ENCODE peak calls at places on chromosomes 16 and 17, in seven cellular contexts. One of them, this sample, is unnamed.

GRCh38 chr16:9258423-9259051 is 167.1 kb downstream of the HAPSTR1 start:
- DNase-seq in Caki2: peak; percentile 15
- DNase-seq in activated CD4-positive, alpha-beta T cell treated with anti-CD3 and anti-CD28 coated beads for 24 hours: peak; percentile 16
- DNase-seq in head of caudate nucleus: peak; percentile 62
- DNase-seq in stimulated activated CD4-positive, alpha-beta T cell treated with anti-CD3 and anti-CD28 coated beads, Interleukin-1b, Interleukin-23, amount 100 ng/mL, for 24 hours: no peak
- DNase-seq in WTC11: peak; percentile 75
- DNase-seq in dermis microvascular lymphatic vessel endothelial cell: no peak
- DNase-seq in this sample: peak; percentile 64

GRCh38 chr16:67071476-67072048 is 38.2 kb upstream of the PHAF1 start:
- DNase-seq in stimulated activated CD4-positive, alpha-beta T cell treated with anti-CD3 and anti-CD28 coated beads, Interleukin-1b, Interleukin-23, amount 100 ng/mL, for 24 hours: no peak
- DNase-seq in activated CD4-positive, alpha-beta T cell treated with anti-CD3 and anti-CD28 coated beads for 24 hours: no peak
- DNase-seq in head of caudate nucleus: no peak
- DNase-seq in WTC11: no peak
- DNase-seq in dermis microvascular lymphatic vessel endothelial cell: no peak
- DNase-seq in Caki2: no peak
- DNase-seq in this sample: no peak

GRCh38 chr17:73969956-73970355 is 233.5 kb upstream of the RPL38 start:
- DNase-seq in Caki2: no peak
- DNase-seq in stimulated activated CD4-positive, alpha-beta T cell treated with anti-CD3 and anti-CD28 coated beads, Interleukin-1b, Interleukin-23, amount 100 ng/mL, for 24 hours: no peak
- DNase-seq in head of caudate nucleus: peak; percentile 40
- DNase-seq in WTC11: no peak
- DNase-seq in activated CD4-positive, alpha-beta T cell treated with anti-CD3 and anti-CD28 coated beads for 24 hours: no peak
- DNase-seq in dermis microvascular lymphatic vessel endothelial cell: no peak
- DNase-seq in this sample: no peak

GRCh38 chr16:74438492-74438979 is 17.3 kb upstream of the CLEC18B start:
- DNase-seq in stimulated activated CD4-positive, alpha-beta T cell treated with anti-CD3 and anti-CD28 coated beads, Interleukin-1b, Interleukin-23, amount 100 ng/mL, for 24 hours: no peak
- DNase-seq in activated CD4-positive, alpha-beta T cell treated with anti-CD3 and anti-CD28 coated beads for 24 hours: no peak
- DNase-seq in WTC11: no peak
- DNase-seq in dermis microvascular lymphatic vessel endothelial cell: no peak
- DNase-seq in Caki2: no peak
- DNase-seq in head of caudate nucleus: no peak
- DNase-seq in this sample: no peak

GRCh38 chr16:5851583-5851982 is 754.0 kb upstream of the EEF2KMT start:
- DNase-seq in stimulated activated CD4-positive, alpha-beta T cell treated with anti-CD3 and anti-CD28 coated beads, Interleukin-1b, Interleukin-23, amount 100 ng/mL, for 24 hours: no peak
- DNase-seq in head of caudate nucleus: no peak
- DNase-seq in dermis microvascular lymphatic vessel endothelial cell: no peak
- DNase-seq in Caki2: peak; percentile 95
- DNase-seq in WTC11: no peak
- DNase-seq in activated CD4-positive, alpha-beta T cell treated with anti-CD3 and anti-CD28 coated beads for 24 hours: no peak
- DNase-seq in this sample: no peak

GRCh38 chr17:9890124-9890523 is 14.9 kb downstream of the RCVRN start:
- DNase-seq in head of caudate nucleus: no peak
- DNase-seq in Caki2: peak; percentile 6
- DNase-seq in dermis microvascular lymphatic vessel endothelial cell: no peak
- DNase-seq in WTC11: peak; percentile 79
- DNase-seq in activated CD4-positive, alpha-beta T cell treated with anti-CD3 and anti-CD28 coated beads for 24 hours: peak; percentile 1
- DNase-seq in stimulated activated CD4-positive, alpha-beta T cell treated with anti-CD3 and anti-CD28 coated beads, Interleukin-1b, Interleukin-23, amount 100 ng/mL, for 24 hours: no peak
- DNase-seq in this sample: peak; percentile 53

GRCh38 chr16:9062301-9062700 is 29.1 kb upstream of the HAPSTR1 start:
- DNase-seq in stimulated activated CD4-positive, alpha-beta T cell treated with anti-CD3 and anti-CD28 coated beads, Interleukin-1b, Interleukin-23, amount 100 ng/mL, for 24 hours: no peak
- DNase-seq in dermis microvascular lymphatic vessel endothelial cell: no peak
- DNase-seq in head of caudate nucleus: no peak
- DNase-seq in WTC11: no peak
- DNase-seq in Caki2: peak; percentile 57
- DNase-seq in activated CD4-positive, alpha-beta T cell treated with anti-CD3 and anti-CD28 coated beads for 24 hours: no peak
- DNase-seq in this sample: no peak

GRCh38 chr17:72515291-72516065 is 394.7 kb downstream of the SOX9 start:
- DNase-seq in dermis microvascular lymphatic vessel endothelial cell: no peak
- DNase-seq in head of caudate nucleus: no peak
- DNase-seq in WTC11: no peak
- DNase-seq in stimulated activated CD4-positive, alpha-beta T cell treated with anti-CD3 and anti-CD28 coated beads, Interleukin-1b, Interleukin-23, amount 100 ng/mL, for 24 hours: no peak
- DNase-seq in Caki2: peak; percentile 89
- DNase-seq in activated CD4-positive, alpha-beta T cell treated with anti-CD3 and anti-CD28 coated beads for 24 hours: no peak
- DNase-seq in this sample: no peak

GRCh38 chr16:81873221-81873620 is 94.1 kb downstream of the PLCG2 start:
- DNase-seq in activated CD4-positive, alpha-beta T cell treated with anti-CD3 and anti-CD28 coated beads for 24 hours: no peak
- DNase-seq in head of caudate nucleus: no peak
- DNase-seq in WTC11: no peak
- DNase-seq in dermis microvascular lymphatic vessel endothelial cell: no peak
- DNase-seq in stimulated activated CD4-positive, alpha-beta T cell treated with anti-CD3 and anti-CD28 coated beads, Interleukin-1b, Interleukin-23, amount 100 ng/mL, for 24 hours: no peak
- DNase-seq in Caki2: no peak
- DNase-seq in this sample: no peak

GRCh38 chr17:29251184-29251583 is 4.5 kb downstream of the CRYBA1 start:
- DNase-seq in Caki2: no peak
- DNase-seq in activated CD4-positive, alpha-beta T cell treated with anti-CD3 and anti-CD28 coated beads for 24 hours: no peak
- DNase-seq in WTC11: no peak
- DNase-seq in stimulated activated CD4-positive, alpha-beta T cell treated with anti-CD3 and anti-CD28 coated beads, Interleukin-1b, Interleukin-23, amount 100 ng/mL, for 24 hours: no peak
- DNase-seq in dermis microvascular lymphatic vessel endothelial cell: no peak
- DNase-seq in head of caudate nucleus: no peak
- DNase-seq in this sample: no peak

GRCh38 chr16:1706386-1707192 is 594 bp downstream of the MAPK8IP3 start:
- DNase-seq in head of caudate nucleus: peak; percentile 33
- DNase-seq in WTC11: peak; percentile 29
- DNase-seq in Caki2: no peak
- DNase-seq in activated CD4-positive, alpha-beta T cell treated with anti-CD3 and anti-CD28 coated beads for 24 hours: no peak
- DNase-seq in dermis microvascular lymphatic vessel endothelial cell: peak; percentile 11
- DNase-seq in stimulated activated CD4-positive, alpha-beta T cell treated with anti-CD3 and anti-CD28 coated beads, Interleukin-1b, Interleukin-23, amount 100 ng/mL, for 24 hours: no peak
- DNase-seq in this sample: peak; percentile 56

GRCh38 chr17:69947027-69947759 is 127.8 kb upstream of the KCNJ16 start:
- DNase-seq in Caki2: no peak
- DNase-seq in stimulated activated CD4-positive, alpha-beta T cell treated with anti-CD3 and anti-CD28 coated beads, Interleukin-1b, Interleukin-23, amount 100 ng/mL, for 24 hours: no peak
- DNase-seq in WTC11: no peak
- DNase-seq in dermis microvascular lymphatic vessel endothelial cell: no peak
- DNase-seq in activated CD4-positive, alpha-beta T cell treated with anti-CD3 and anti-CD28 coated beads for 24 hours: no peak
- DNase-seq in head of caudate nucleus: no peak
- DNase-seq in this sample: no peak

GRCh38 chr16:31052131-31052530 is 18.8 kb downstream of the STX4 start:
- DNase-seq in Caki2: peak; percentile 95
- DNase-seq in WTC11: no peak
- DNase-seq in head of caudate nucleus: no peak
- DNase-seq in dermis microvascular lymphatic vessel endothelial cell: no peak
- DNase-seq in activated CD4-positive, alpha-beta T cell treated with anti-CD3 and anti-CD28 coated beads for 24 hours: no peak
- DNase-seq in stimulated activated CD4-positive, alpha-beta T cell treated with anti-CD3 and anti-CD28 coated beads, Interleukin-1b, Interleukin-23, amount 100 ng/mL, for 24 hours: no peak
- DNase-seq in this sample: no peak

GRCh38 chr17:72414967-72415853 is 294.4 kb downstream of the SOX9 start:
- DNase-seq in WTC11: no peak
- DNase-seq in dermis microvascular lymphatic vessel endothelial cell: no peak
- DNase-seq in activated CD4-positive, alpha-beta T cell treated with anti-CD3 and anti-CD28 coated beads for 24 hours: no peak
- DNase-seq in Caki2: no peak
- DNase-seq in stimulated activated CD4-positive, alpha-beta T cell treated with anti-CD3 and anti-CD28 coated beads, Interleukin-1b, Interleukin-23, amount 100 ng/mL, for 24 hours: no peak
- DNase-seq in head of caudate nucleus: no peak
- DNase-seq in this sample: no peak

GRCh38 chr16:84851192-84852127 is 31.7 kb downstream of the CRISPLD2 start:
- DNase-seq in activated CD4-positive, alpha-beta T cell treated with anti-CD3 and anti-CD28 coated beads for 24 hours: no peak
- DNase-seq in WTC11: no peak
- DNase-seq in head of caudate nucleus: no peak
- DNase-seq in Caki2: peak; percentile 100
- DNase-seq in stimulated activated CD4-positive, alpha-beta T cell treated with anti-CD3 and anti-CD28 coated beads, Interleukin-1b, Interleukin-23, amount 100 ng/mL, for 24 hours: no peak
- DNase-seq in dermis microvascular lymphatic vessel endothelial cell: no peak
- DNase-seq in this sample: no peak

GRCh38 chr17:59840329-59840907 is 52.3 kb downstream of the TUBD1 start:
- DNase-seq in stimulated activated CD4-positive, alpha-beta T cell treated with anti-CD3 and anti-CD28 coated beads, Interleukin-1b, Interleukin-23, amount 100 ng/mL, for 24 hours: no peak
- DNase-seq in head of caudate nucleus: no peak
- DNase-seq in activated CD4-positive, alpha-beta T cell treated with anti-CD3 and anti-CD28 coated beads for 24 hours: no peak
- DNase-seq in Caki2: peak; percentile 57
- DNase-seq in dermis microvascular lymphatic vessel endothelial cell: no peak
- DNase-seq in WTC11: peak; percentile 45
- DNase-seq in this sample: no peak

GRCh38 chr17:29401237-29401636 is 11.1 kb downstream of the TAOK1 start:
- DNase-seq in WTC11: no peak
- DNase-seq in activated CD4-positive, alpha-beta T cell treated with anti-CD3 and anti-CD28 coated beads for 24 hours: no peak
- DNase-seq in dermis microvascular lymphatic vessel endothelial cell: no peak
- DNase-seq in stimulated activated CD4-positive, alpha-beta T cell treated with anti-CD3 and anti-CD28 coated beads, Interleukin-1b, Interleukin-23, amount 100 ng/mL, for 24 hours: no peak
- DNase-seq in Caki2: no peak
- DNase-seq in head of caudate nucleus: no peak
- DNase-seq in this sample: no peak

GRCh38 chr16:4495766-4496165 is 19.6 kb downstream of the HMOX2 start:
- DNase-seq in dermis microvascular lymphatic vessel endothelial cell: no peak
- DNase-seq in head of caudate nucleus: no peak
- DNase-seq in Caki2: no peak
- DNase-seq in stimulated activated CD4-positive, alpha-beta T cell treated with anti-CD3 and anti-CD28 coated beads, Interleukin-1b, Interleukin-23, amount 100 ng/mL, for 24 hours: no peak
- DNase-seq in activated CD4-positive, alpha-beta T cell treated with anti-CD3 and anti-CD28 coated beads for 24 hours: no peak
- DNase-seq in WTC11: no peak
- DNase-seq in this sample: no peak

GRCh38 chr16:68319185-68319908 is 8.5 kb downstream of the PRMT7 start:
- DNase-seq in WTC11: no peak
- DNase-seq in stimulated activated CD4-positive, alpha-beta T cell treated with anti-CD3 and anti-CD28 coated beads, Interleukin-1b, Interleukin-23, amount 100 ng/mL, for 24 hours: peak; percentile 5
- DNase-seq in Caki2: no peak
- DNase-seq in activated CD4-positive, alpha-beta T cell treated with anti-CD3 and anti-CD28 coated beads for 24 hours: peak; percentile 23
- DNase-seq in dermis microvascular lymphatic vessel endothelial cell: no peak
- DNase-seq in head of caudate nucleus: no peak
- DNase-seq in this sample: no peak

GRCh38 chr17:56824503-56824902 is 9.2 kb downstream of the C17orf67 start:
- DNase-seq in dermis microvascular lymphatic vessel endothelial cell: no peak
- DNase-seq in WTC11: no peak
- DNase-seq in stimulated activated CD4-positive, alpha-beta T cell treated with anti-CD3 and anti-CD28 coated beads, Interleukin-1b, Interleukin-23, amount 100 ng/mL, for 24 hours: no peak
- DNase-seq in head of caudate nucleus: no peak
- DNase-seq in activated CD4-positive, alpha-beta T cell treated with anti-CD3 and anti-CD28 coated beads for 24 hours: no peak
- DNase-seq in Caki2: no peak
- DNase-seq in this sample: no peak

GRCh38 chr17:15087946-15088345 is 177.2 kb downstream of the PMP22 start:
- DNase-seq in dermis microvascular lymphatic vessel endothelial cell: no peak
- DNase-seq in head of caudate nucleus: no peak
- DNase-seq in Caki2: no peak
- DNase-seq in stimulated activated CD4-positive, alpha-beta T cell treated with anti-CD3 and anti-CD28 coated beads, Interleukin-1b, Interleukin-23, amount 100 ng/mL, for 24 hours: no peak
- DNase-seq in activated CD4-positive, alpha-beta T cell treated with anti-CD3 and anti-CD28 coated beads for 24 hours: no peak
- DNase-seq in WTC11: no peak
- DNase-seq in this sample: no peak

This sample was measured in glutamatergic neuron.